ENCODE peak calls at places on chromosomes 2 and 18, in eight cellular contexts. M is T1000; R is T-helper 2 cell; I is naive thymus-derived CD8-positive, alpha-beta T cell; C is WTC11; X is NCI-H2171; U is substantia nigra; J is vagina. P is an unnamed sample.

GRCh38 chr18:49849331-49850217 is 36.2 kb upstream of the ACAA2 start:
- DNase-seq in M (peak), R (no peak), I (no peak), C (peak), X (peak), U (no peak), J (peak), P (no peak)

GRCh38 chr2:181978351-181979150 is 7.1 kb upstream of the PPP1R1C start:
- DNase-seq in M (no peak), R (no peak), I (no peak), C (no peak), X (no peak), U (no peak), J (no peak), P (no peak)

GRCh38 chr2:37189452-37190153 is 1.1 kb upstream of the SULT6B1 start:
- DNase-seq in M (peak), R (no peak), I (no peak), C (peak), X (no peak), U (no peak), J (no peak), P (no peak)

GRCh38 chr2:21270083-21270491 is 146.3 kb downstream of the TDRD15 start:
- DNase-seq in M (no peak), R (no peak), I (no peak), C (no peak), X (no peak), U (no peak), J (no peak), P (no peak)

GRCh38 chr2:24365826-24366225 is 5.5 kb upstream of the ITSN2 start:
- DNase-seq in M (no peak), R (no peak), I (no peak), C (no peak), X (no peak), U (no peak), J (no peak), P (no peak)

GRCh38 chr2:73588177-73588576 is 54.0 kb downstream of the NAT8 start:
- DNase-seq in M (no peak), R (no peak), I (no peak), C (no peak), X (no peak), U (no peak), J (no peak), P (no peak)

GRCh38 chr2:187978341-187978740 is 313.3 kb upstream of the GULP1 start:
- DNase-seq in M (no peak), R (no peak), I (no peak), C (no peak), X (no peak), U (no peak), J (no peak), P (no peak)

GRCh38 chr2:138818479-138818878 is 38.3 kb upstream of the NXPH2 start:
- DNase-seq in M (no peak), R (no peak), I (no peak), C (no peak), X (peak), U (no peak), J (no peak), P (no peak)

GRCh38 chr2:232502901-232503791 is 15.5 kb upstream of the ECEL1 start:
- DNase-seq in M (no peak), R (peak), I (peak), C (peak), X (no peak), U (no peak), J (no peak), P (no peak)

GRCh38 chr2:152075427-152076050 is 23.3 kb downstream of the CACNB4 start:
- DNase-seq in M (no peak), R (no peak), I (no peak), C (no peak), X (no peak), U (no peak), J (no peak), P (no peak)

GRCh38 chr2:3129867-3130266 is 247.8 kb downstream of the EIPR1 start:
- DNase-seq in M (no peak), R (no peak), I (no peak), C (no peak), X (peak), U (no peak), J (no peak), P (no peak)